ENCODE peak calls at places on chromosome 3, in six cellular contexts. O is EH, B is Daoy, V is GM13977, Z is glutamatergic neuron, Y is activated T-helper 1 cell treated with Interleukin-2 at 50 U/mL for 16 hours. I is an unnamed sample.

GRCh38 chr3:37183976-37184375 is 9.6 kb upstream of the LRRFIP2 start:
- DNase-seq in Z (no peak), V (no peak), B (no peak), Y (no peak), O (no peak), I (peak)

GRCh38 chr3:5732081-5732480 is 544.6 kb downstream of the EDEM1 start:
- DNase-seq in V (no peak), Z (no peak), B (no peak), Y (no peak), O (no peak), I (no peak)

GRCh38 chr3:179826247-179826637 is 173.4 kb downstream of the USP13 start:
- DNase-seq in O (no peak), Z (no peak), V (no peak), B (no peak), Y (no peak), I (no peak)

GRCh38 chr3:10740954-10741353 is 75.1 kb upstream of the SLC6A11 start:
- DNase-seq in O (no peak), Z (no peak), Y (no peak), B (no peak), V (no peak), I (no peak)

GRCh38 chr3:197356275-197356674 is 57.9 kb upstream of the DLG1 start:
- DNase-seq in Z (no peak), Y (no peak), O (no peak), B (no peak), V (no peak), I (no peak)

GRCh38 chr3:19559724-19560442 is 374.1 kb downstream of the EFHB start:
- DNase-seq in Y (no peak), B (no peak), O (no peak), Z (no peak), V (peak), I (no peak)

GRCh38 chr3:126696701-126697267 is 7.3 kb upstream of the CHCHD6 start:
- DNase-seq in B (no peak), Y (no peak), Z (no peak), V (no peak), O (no peak), I (no peak)

GRCh38 chr3:16252243-16252978 is 12.3 kb downstream of the DPH3 start:
- DNase-seq in O (no peak), V (no peak), Y (no peak), B (no peak), Z (no peak), I (no peak)

GRCh38 chr3:45915518-45916231 is 27.6 kb upstream of the CXCR6 start:
- DNase-seq in V (peak), Z (no peak), O (peak), Y (peak), B (peak), I (no peak)

GRCh38 chr3:147341727-147342126 is 64.6 kb downstream of the ZIC4 start:
- DNase-seq in B (no peak), Y (no peak), Z (no peak), O (no peak), V (no peak), I (no peak)

GRCh38 chr3:47991341-47991740 is 24.9 kb downstream of the MAP4 start:
- DNase-seq in O (no peak), Z (no peak), V (no peak), B (no peak), Y (no peak), I (no peak)

GRCh38 chr3:142990706-142991105 is 10.7 kb upstream of the U2SURP start:
- DNase-seq in V (no peak), O (no peak), Y (no peak), Z (no peak), B (no peak), I (no peak)

GRCh38 chr3:107199962-107200465 is 177.2 kb upstream of the CCDC54 start:
- DNase-seq in V (no peak), Y (no peak), O (no peak), B (no peak), Z (no peak), I (no peak)

GRCh38 chr3:110568246-110568645 is 503.4 kb upstream of the NECTIN3 start:
- DNase-seq in Y (no peak), V (no peak), Z (no peak), O (peak), B (peak), I (no peak)

GRCh38 chr3:79497447-79498111 is 270.2 kb downstream of the ROBO1 start:
- DNase-seq in V (peak), Z (no peak), Y (no peak), O (peak), B (no peak), I (peak)

I was measured in SK-MEL-5.